ENCODE peak calls at places on chromosomes 11 and 22, in eight cellular contexts. One of them, this sample, is unnamed.

GRCh38 chr22:49995059-49995412 is 17.5 kb downstream of the IL17REL start:
- DNase-seq in heart left ventricle: no peak
- DNase-seq in AG08396: no peak
- DNase-seq in stimulated activated CD8-positive, alpha-beta memory T cell treated with anti-CD3 and anti-CD28 coated beads, Interleukin-15, amount 100 ng/mL, for 24 hours: no peak
- DNase-seq in ovary: no peak
- DNase-seq in DMS153: no peak
- DNase-seq in stomach: no peak
- DNase-seq in AG08395: no peak
- DNase-seq in this sample: no peak

GRCh38 chr11:111406091-111406490 is 27.0 kb upstream of the POU2AF1 start:
- DNase-seq in heart left ventricle: no peak
- DNase-seq in AG08396: no peak
- DNase-seq in stimulated activated CD8-positive, alpha-beta memory T cell treated with anti-CD3 and anti-CD28 coated beads, Interleukin-15, amount 100 ng/mL, for 24 hours: no peak
- DNase-seq in ovary: no peak
- DNase-seq in DMS153: no peak
- DNase-seq in stomach: no peak
- DNase-seq in AG08395: no peak
- DNase-seq in this sample: no peak

GRCh38 chr11:44775366-44776356 is 48.9 kb downstream of the TSPAN18 start:
- DNase-seq in heart left ventricle: peak; percentile 50
- DNase-seq in AG08396: peak; percentile 51
- DNase-seq in stimulated activated CD8-positive, alpha-beta memory T cell treated with anti-CD3 and anti-CD28 coated beads, Interleukin-15, amount 100 ng/mL, for 24 hours: peak; percentile 17
- DNase-seq in ovary: no peak
- DNase-seq in DMS153: peak; percentile 41
- DNase-seq in stomach: peak; percentile 64
- DNase-seq in AG08395: peak; percentile 56
- DNase-seq in this sample: peak; percentile 78

GRCh38 chr11:122107566-122107965 is 8.4 kb downstream of the BLID start:
- DNase-seq in heart left ventricle: peak; percentile 22
- DNase-seq in AG08396: no peak
- DNase-seq in stimulated activated CD8-positive, alpha-beta memory T cell treated with anti-CD3 and anti-CD28 coated beads, Interleukin-15, amount 100 ng/mL, for 24 hours: no peak
- DNase-seq in ovary: no peak
- DNase-seq in DMS153: no peak
- DNase-seq in stomach: no peak
- DNase-seq in AG08395: no peak
- DNase-seq in this sample: no peak

GRCh38 chr11:94747136-94748110 is 20.7 kb upstream of the AMOTL1 start:
- DNase-seq in heart left ventricle: no peak
- DNase-seq in AG08396: peak; percentile 41
- DNase-seq in stimulated activated CD8-positive, alpha-beta memory T cell treated with anti-CD3 and anti-CD28 coated beads, Interleukin-15, amount 100 ng/mL, for 24 hours: no peak
- DNase-seq in ovary: no peak
- DNase-seq in DMS153: no peak
- DNase-seq in stomach: no peak
- DNase-seq in AG08395: peak; percentile 54
- DNase-seq in this sample: no peak

GRCh38 chr22:25019427-25020184 is 67.1 kb downstream of the KIAA1671 start:
- DNase-seq in heart left ventricle: no peak
- DNase-seq in AG08396: no peak
- DNase-seq in stimulated activated CD8-positive, alpha-beta memory T cell treated with anti-CD3 and anti-CD28 coated beads, Interleukin-15, amount 100 ng/mL, for 24 hours: no peak
- DNase-seq in ovary: no peak
- DNase-seq in DMS153: no peak
- DNase-seq in stomach: no peak
- DNase-seq in AG08395: no peak
- DNase-seq in this sample: no peak

GRCh38 chr11:128341767-128342318 is 245.5 kb downstream of the ETS1 start:
- DNase-seq in heart left ventricle: no peak
- DNase-seq in AG08396: no peak
- DNase-seq in stimulated activated CD8-positive, alpha-beta memory T cell treated with anti-CD3 and anti-CD28 coated beads, Interleukin-15, amount 100 ng/mL, for 24 hours: no peak
- DNase-seq in ovary: no peak
- DNase-seq in DMS153: no peak
- DNase-seq in stomach: no peak
- DNase-seq in AG08395: no peak
- DNase-seq in this sample: no peak

GRCh38 chr11:63835156-63835540 is 3.8 kb upstream of the MARK2 start:
- DNase-seq in heart left ventricle: no peak
- DNase-seq in AG08396: no peak
- DNase-seq in stimulated activated CD8-positive, alpha-beta memory T cell treated with anti-CD3 and anti-CD28 coated beads, Interleukin-15, amount 100 ng/mL, for 24 hours: no peak
- DNase-seq in ovary: peak; percentile 28
- DNase-seq in DMS153: no peak
- DNase-seq in stomach: no peak
- DNase-seq in AG08395: no peak
- DNase-seq in this sample: no peak

GRCh38 chr11:115606223-115607220 is 102.3 kb upstream of the CADM1 start:
- DNase-seq in heart left ventricle: peak; percentile 76
- DNase-seq in AG08396: no peak
- DNase-seq in stimulated activated CD8-positive, alpha-beta memory T cell treated with anti-CD3 and anti-CD28 coated beads, Interleukin-15, amount 100 ng/mL, for 24 hours: no peak
- DNase-seq in ovary: peak; percentile 53
- DNase-seq in DMS153: no peak
- DNase-seq in stomach: peak; percentile 31
- DNase-seq in AG08395: no peak
- DNase-seq in this sample: peak; percentile 57

GRCh38 chr22:27990879-27991278 is 71.8 kb upstream of the PITPNB start:
- DNase-seq in heart left ventricle: peak; percentile 66
- DNase-seq in AG08396: peak; percentile 69
- DNase-seq in stimulated activated CD8-positive, alpha-beta memory T cell treated with anti-CD3 and anti-CD28 coated beads, Interleukin-15, amount 100 ng/mL, for 24 hours: no peak
- DNase-seq in ovary: peak; percentile 52
- DNase-seq in DMS153: no peak
- DNase-seq in stomach: peak; percentile 35
- DNase-seq in AG08395: peak; percentile 49
- DNase-seq in this sample: no peak

This sample was measured in NCI-H446 treated with DMSO at 0.1 percent for 48 hours.